ENCODE peak calls at places on chromosomes 4 and X, in four cellular contexts. One of them, this sample, is unnamed.

GRCh38 chr4:31807036-31807435 is 1086.9 kb downstream of the PCDH7 start:
- DNase-seq in testis: no peak
- DNase-seq in AG04449: no peak
- DNase-seq in H7: no peak
- DNase-seq in this sample: peak; percentile 82

GRCh38 chr4:118173956-118174355 is 139.7 kb downstream of the NDST3 start:
- DNase-seq in testis: no peak
- DNase-seq in AG04449: peak; percentile 77
- DNase-seq in H7: no peak
- DNase-seq in this sample: peak; percentile 92

GRCh38 chrX:130330706-130331105 is 9.0 kb upstream of the SLC25A14 start:
- DNase-seq in testis: peak; percentile 42
- DNase-seq in AG04449: no peak
- DNase-seq in H7: peak; percentile 79
- DNase-seq in this sample: peak; percentile 48

GRCh38 chr4:77225022-77225421 is 68.0 kb downstream of the CCNG2 start:
- DNase-seq in testis: no peak
- DNase-seq in AG04449: no peak
- DNase-seq in H7: no peak
- DNase-seq in this sample: no peak

GRCh38 chr4:2689825-2690700 is 66.1 kb downstream of the TNIP2 start:
- DNase-seq in testis: no peak
- DNase-seq in AG04449: no peak
- DNase-seq in H7: no peak
- DNase-seq in this sample: no peak

GRCh38 chrX:68895339-68896250 is 66.8 kb downstream of the EFNB1 start:
- DNase-seq in testis: peak; percentile 36
- DNase-seq in AG04449: no peak
- DNase-seq in H7: no peak
- DNase-seq in this sample: peak; percentile 40

GRCh38 chr4:128159967-128160366 is 98.9 kb downstream of the LARP1B start:
- DNase-seq in testis: no peak
- DNase-seq in AG04449: no peak
- DNase-seq in H7: no peak
- DNase-seq in this sample: peak; percentile 61

GRCh38 chrX:78746496-78746895 is 1.0 kb upstream of the LPAR4 start:
- DNase-seq in testis: no peak
- DNase-seq in AG04449: no peak
- DNase-seq in H7: peak; percentile 5
- DNase-seq in this sample: no peak

GRCh38 chr4:174157106-174157607 is 126.3 kb downstream of the FBXO8 start:
- DNase-seq in testis: no peak
- DNase-seq in AG04449: no peak
- DNase-seq in H7: no peak
- DNase-seq in this sample: no peak

GRCh38 chr4:185738851-185739250 is 73.1 kb downstream of the SORBS2 start:
- DNase-seq in testis: no peak
- DNase-seq in AG04449: no peak
- DNase-seq in H7: no peak
- DNase-seq in this sample: no peak

GRCh38 chr4:185737489-185738037 is 74.4 kb downstream of the SORBS2 start:
- DNase-seq in testis: no peak
- DNase-seq in AG04449: no peak
- DNase-seq in H7: no peak
- DNase-seq in this sample: no peak

GRCh38 chr4:185740471-185740873 is 71.5 kb downstream of the SORBS2 start:
- DNase-seq in testis: no peak
- DNase-seq in AG04449: no peak
- DNase-seq in H7: no peak
- DNase-seq in this sample: no peak

GRCh38 chr4:185735887-185736286 is 76.1 kb downstream of the SORBS2 start:
- DNase-seq in testis: no peak
- DNase-seq in AG04449: no peak
- DNase-seq in H7: no peak
- DNase-seq in this sample: no peak

GRCh38 chr4:185738038-185738552 is 73.9 kb downstream of the SORBS2 start:
- DNase-seq in testis: no peak
- DNase-seq in AG04449: peak; percentile 52
- DNase-seq in H7: no peak
- DNase-seq in this sample: peak; percentile 60
- H3K4me3 ChIP-seq in testis: no peak overlapping the region
- H3K4me3 ChIP-seq in AG04449: no peak overlapping the region
- H3K4me3 ChIP-seq in H7: no peak overlapping the region
- H3K4me3 ChIP-seq in this sample: peak overlapping the region; percentile 7

DNA sequence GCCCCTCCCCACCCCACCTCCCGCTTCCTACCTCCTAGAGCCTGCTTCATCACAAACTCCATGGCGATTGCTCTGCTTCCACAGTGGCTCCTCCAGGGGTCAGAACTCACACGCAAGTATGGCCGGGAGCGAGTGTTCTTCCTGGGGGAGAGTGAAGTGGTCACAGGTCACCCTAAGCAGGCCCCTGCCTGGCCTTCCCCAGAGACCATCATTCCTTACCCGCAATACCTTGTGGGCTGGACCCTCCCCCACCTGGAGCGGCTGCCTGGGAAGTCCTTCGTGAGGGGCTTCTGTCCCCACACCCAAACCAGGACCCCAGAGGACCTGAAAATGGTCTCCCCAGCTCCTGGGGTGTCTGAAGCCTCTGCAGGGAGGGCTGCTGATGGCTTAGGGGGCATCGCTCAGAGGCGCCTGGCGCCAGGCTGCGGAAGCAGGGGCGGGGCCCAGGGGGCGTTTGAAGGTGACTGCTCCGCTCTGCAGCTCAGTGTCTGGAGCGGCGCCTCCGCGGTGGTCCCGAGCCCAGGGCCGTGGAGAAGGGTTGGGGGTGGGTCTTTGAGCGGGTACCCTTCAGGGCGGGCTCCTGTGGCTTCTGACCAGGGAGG is 1.4 kb downstream of the CPLX1 start:
- DNase-seq in testis: no peak
- DNase-seq in AG04449: no peak
- DNase-seq in H7: peak; percentile 88
- DNase-seq in this sample: no peak
- H3K4me3 ChIP-seq in testis: no peak overlapping the region
- H3K4me3 ChIP-seq in AG04449: no peak overlapping the region
- H3K4me3 ChIP-seq in H7: no peak overlapping the region
- H3K4me3 ChIP-seq in this sample: no peak overlapping the region

GRCh38 chr4:137664055-137664405 is 131.7 kb upstream of the PCDH18 start:
- DNase-seq in testis: no peak
- DNase-seq in AG04449: peak; percentile 79
- DNase-seq in H7: no peak
- DNase-seq in this sample: peak; percentile 84
- H3K4me3 ChIP-seq in testis: no peak overlapping the region
- H3K4me3 ChIP-seq in AG04449: no peak overlapping the region
- H3K4me3 ChIP-seq in H7: no peak overlapping the region
- H3K4me3 ChIP-seq in this sample: no peak overlapping the region

DNA sequence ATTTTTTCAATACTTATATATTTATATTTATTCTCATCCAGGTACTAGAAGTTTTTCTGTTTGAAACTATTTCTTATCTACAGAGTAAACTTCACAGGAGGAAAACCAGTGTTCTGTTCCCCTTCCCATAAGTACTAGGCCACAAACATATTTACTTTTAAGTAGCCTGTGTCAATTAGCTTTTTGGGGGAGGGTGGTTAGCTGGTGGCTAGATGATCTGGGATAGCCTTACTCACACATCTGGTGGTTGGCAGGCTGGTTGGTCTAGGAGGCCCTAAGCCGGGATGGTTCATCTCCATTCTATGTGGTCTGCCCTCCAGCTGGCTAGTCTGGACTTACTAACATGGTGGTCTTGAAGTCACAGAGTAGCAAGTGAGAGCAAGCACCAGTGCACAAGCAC is 6.2 kb downstream of the JADE3 start:
- DNase-seq in testis: no peak
- DNase-seq in AG04449: no peak
- DNase-seq in H7: no peak
- DNase-seq in this sample: no peak
- H3K4me3 ChIP-seq in testis: no peak overlapping the region
- H3K4me3 ChIP-seq in AG04449: no peak overlapping the region
- H3K4me3 ChIP-seq in H7: no peak overlapping the region
- H3K4me3 ChIP-seq in this sample: no peak overlapping the region

GRCh38 chr4:99574530-99575314 is at the start of gene MTTP:
- DNase-seq in testis: no peak
- DNase-seq in AG04449: no peak
- DNase-seq in H7: peak; percentile 8
- DNase-seq in this sample: no peak
- H3K4me3 ChIP-seq in testis: no peak within 1 kb of the TSS
- H3K4me3 ChIP-seq in AG04449: no peak within 1 kb of the TSS
- H3K4me3 ChIP-seq in H7: no peak within 1 kb of the TSS
- H3K4me3 ChIP-seq in this sample: no peak within 1 kb of the TSS

GRCh38 chrX:112941209-112941788 is 100.7 kb upstream of the AMOT start:
- DNase-seq in testis: no peak
- DNase-seq in AG04449: no peak
- DNase-seq in H7: no peak
- DNase-seq in this sample: no peak
- H3K4me3 ChIP-seq in testis: no peak overlapping the region
- H3K4me3 ChIP-seq in AG04449: no peak overlapping the region
- H3K4me3 ChIP-seq in H7: no peak overlapping the region
- H3K4me3 ChIP-seq in this sample: no peak overlapping the region

GRCh38 chrX:151974336-151975227 is at the start of gene GABRE:
- DNase-seq in testis: peak; percentile 55
- DNase-seq in AG04449: no peak
- DNase-seq in H7: peak; percentile 82
- DNase-seq in this sample: peak; percentile 50

GRCh38 chrX:151977009-151977408 is 2.5 kb upstream of the GABRE start:
- DNase-seq in testis: no peak
- DNase-seq in AG04449: no peak
- DNase-seq in H7: no peak
- DNase-seq in this sample: no peak

GRCh38 chrX:151973851-151974335 is 583 bp downstream of the GABRE start:
- DNase-seq in testis: peak; percentile 18
- DNase-seq in AG04449: no peak
- DNase-seq in H7: no peak
- DNase-seq in this sample: peak; percentile 43

GRCh38 chrX:151975736-151976275 is 1.3 kb upstream of the GABRE start:
- DNase-seq in testis: no peak
- DNase-seq in AG04449: no peak
- DNase-seq in H7: no peak
- DNase-seq in this sample: no peak

DNA sequence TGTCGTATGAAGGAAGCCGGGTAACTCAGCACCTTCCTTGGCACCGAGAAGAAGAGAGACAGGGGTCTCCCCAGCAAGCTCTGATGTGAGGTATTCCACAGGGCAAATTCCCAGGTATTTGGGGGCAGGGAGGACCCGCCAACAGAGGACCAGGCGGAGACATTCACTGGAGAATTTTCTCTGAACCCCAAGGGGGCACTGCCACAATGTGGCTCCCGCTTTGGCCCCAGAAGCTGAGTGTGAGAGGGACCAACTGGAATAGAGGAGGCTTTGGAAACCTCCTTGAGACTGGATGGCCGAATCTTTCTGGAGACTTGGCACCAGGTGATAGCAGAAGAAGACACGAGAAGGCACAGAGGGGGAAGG is 735 bp upstream of the GABRE start:
- DNase-seq in testis: no peak
- DNase-seq in AG04449: no peak
- DNase-seq in H7: no peak
- DNase-seq in this sample: no peak
- H3K4me3 ChIP-seq in testis: peak overlapping the region; percentile 44
- H3K4me3 ChIP-seq in AG04449: no peak overlapping the region
- H3K4me3 ChIP-seq in H7: no peak overlapping the region
- H3K4me3 ChIP-seq in this sample: peak overlapping the region; percentile 12

DNA sequence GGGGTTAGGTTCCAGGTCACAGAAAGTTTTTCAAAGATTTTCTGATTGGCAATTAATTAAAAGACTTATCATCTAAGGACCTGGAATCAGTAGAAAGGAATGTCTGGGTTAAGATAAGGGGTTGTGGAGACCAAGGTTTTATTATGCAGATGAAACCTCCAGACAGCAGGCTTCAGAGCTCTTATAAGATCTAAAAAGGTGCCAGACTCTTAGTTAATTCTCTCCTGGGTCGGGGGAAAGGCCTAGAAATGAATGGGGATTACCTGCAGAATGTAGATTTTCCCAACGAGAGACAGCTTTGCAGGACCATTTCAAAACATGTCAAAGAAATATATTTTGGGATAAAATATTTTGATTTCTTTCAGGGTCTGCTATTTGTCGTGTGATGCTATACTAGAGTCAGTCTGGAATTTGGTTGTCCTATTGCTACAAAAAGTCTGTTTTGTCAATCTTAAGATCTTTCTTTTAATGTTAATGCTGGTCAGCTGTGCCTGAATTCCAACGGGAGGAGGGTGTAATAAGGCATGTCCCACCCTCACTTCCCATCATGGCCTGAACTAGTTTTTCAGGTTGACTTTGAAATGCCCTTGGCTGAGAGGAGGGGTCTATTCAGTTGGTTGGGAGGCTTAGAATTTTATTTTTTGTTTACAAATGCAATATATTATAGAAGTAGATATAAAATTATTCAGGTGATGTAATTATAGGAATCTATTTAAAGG is 15.8 kb downstream of the EGF start:
- DNase-seq in testis: no peak
- DNase-seq in AG04449: no peak
- DNase-seq in H7: no peak
- DNase-seq in this sample: no peak
- H3K4me3 ChIP-seq in testis: no peak overlapping the region
- H3K4me3 ChIP-seq in AG04449: no peak overlapping the region
- H3K4me3 ChIP-seq in H7: no peak overlapping the region
- H3K4me3 ChIP-seq in this sample: no peak overlapping the region

This sample was measured in astrocyte of the spinal cord.